ENCODE peak calls at places on chromosomes 1 and 21, in four cellular contexts. One of them, this sample, is unnamed.

GRCh38 chr1:225996946-225997545 is 2.1 kb downstream of the SDE2 start:
- DNase-seq in WTC11: no peak
- DNase-seq in H1: no peak
- DNase-seq in K562: no peak
- DNase-seq in this sample: no peak

GRCh38 chr1:215377736-215378135 is 189.4 kb upstream of the KCTD3 start:
- DNase-seq in WTC11: no peak
- DNase-seq in H1: no peak
- DNase-seq in K562: no peak
- DNase-seq in this sample: no peak

GRCh38 chr1:209743145-209743482 is 12.7 kb upstream of the TRAF3IP3 start:
- DNase-seq in WTC11: no peak
- DNase-seq in H1: no peak
- DNase-seq in K562: no peak
- DNase-seq in this sample: no peak

GRCh38 chr1:1432951-1433803 is 2.3 kb upstream of the VWA1 start:
- DNase-seq in WTC11: peak
- DNase-seq in H1: peak
- DNase-seq in K562: peak
- DNase-seq in this sample: peak

GRCh38 chr1:36711480-36711879 is 228.8 kb upstream of the CSF3R start:
- DNase-seq in WTC11: no peak
- DNase-seq in H1: no peak
- DNase-seq in K562: no peak
- DNase-seq in this sample: no peak

GRCh38 chr1:48007044-48007443 is 9.9 kb upstream of the TRABD2B start:
- DNase-seq in WTC11: no peak
- DNase-seq in H1: no peak
- DNase-seq in K562: peak
- DNase-seq in this sample: no peak

GRCh38 chr1:118989006-118989736 is 1.0 kb upstream of the TBX15 start:
- DNase-seq in WTC11: peak
- DNase-seq in H1: peak
- DNase-seq in K562: no peak
- DNase-seq in this sample: no peak

GRCh38 chr1:245906207-245906606 is 600.9 kb downstream of the SMYD3 start:
- DNase-seq in WTC11: no peak
- DNase-seq in H1: no peak
- DNase-seq in K562: no peak
- DNase-seq in this sample: no peak

GRCh38 chr21:29163381-29164115 is 33.1 kb downstream of the MAP3K7CL start:
- DNase-seq in WTC11: no peak
- DNase-seq in H1: no peak
- DNase-seq in K562: no peak
- DNase-seq in this sample: no peak

GRCh38 chr21:22421416-22422190 is 1423.4 kb downstream of the NCAM2 start:
- DNase-seq in WTC11: no peak
- DNase-seq in H1: no peak
- DNase-seq in K562: no peak
- DNase-seq in this sample: no peak

GRCh38 chr1:223515416-223515815 is 122.2 kb downstream of the CCDC185 start:
- DNase-seq in WTC11: no peak
- DNase-seq in H1: no peak
- DNase-seq in K562: no peak
- DNase-seq in this sample: no peak

GRCh38 chr21:31909153-31909771 is 36.4 kb downstream of the HUNK start:
- DNase-seq in WTC11: no peak
- DNase-seq in H1: no peak
- DNase-seq in K562: no peak
- DNase-seq in this sample: no peak

GRCh38 chr1:33298623-33299277 is 22.1 kb downstream of the A3GALT2 start:
- DNase-seq in WTC11: peak
- DNase-seq in H1: peak
- DNase-seq in K562: peak
- DNase-seq in this sample: peak

GRCh38 chr1:16032388-16033100 is 10.7 kb downstream of the CLCNKA start:
- DNase-seq in WTC11: peak
- DNase-seq in H1: peak
- DNase-seq in K562: peak
- DNase-seq in this sample: peak

GRCh38 chr21:40186036-40186435 is 318.8 kb downstream of the PCP4 start:
- DNase-seq in WTC11: no peak
- DNase-seq in H1: no peak
- DNase-seq in K562: no peak
- DNase-seq in this sample: no peak

GRCh38 chr21:17783816-17784598 is 35.1 kb downstream of the C21orf91 start:
- DNase-seq in WTC11: no peak
- DNase-seq in H1: no peak
- DNase-seq in K562: no peak
- DNase-seq in this sample: no peak

GRCh38 chr1:166814611-166815010 is 24.7 kb upstream of the POGK start:
- DNase-seq in WTC11: no peak
- DNase-seq in H1: no peak
- DNase-seq in K562: no peak
- DNase-seq in this sample: no peak

GRCh38 chr1:85463666-85464496 is 1.1 kb downstream of the DDAH1 start:
- DNase-seq in WTC11: no peak
- DNase-seq in H1: no peak
- DNase-seq in K562: no peak
- DNase-seq in this sample: peak
- TF ChIP-seq CTCF in WTC11: no peak
- TF ChIP-seq CTCF in H1: no peak
- TF ChIP-seq CTCF in K562: no peak
- TF ChIP-seq CTCF in this sample: peak

GRCh38 chr1:84762664-84763063 is 72.4 kb upstream of the SSX2IP start:
- DNase-seq in WTC11: no peak
- DNase-seq in H1: no peak
- DNase-seq in K562: no peak
- DNase-seq in this sample: no peak
- TF ChIP-seq TEAD4 in WTC11: no peak
- TF ChIP-seq TEAD4 in H1: no peak
- TF ChIP-seq TEAD4 in K562: no peak
- TF ChIP-seq TEAD4 in this sample: no peak

DNA sequence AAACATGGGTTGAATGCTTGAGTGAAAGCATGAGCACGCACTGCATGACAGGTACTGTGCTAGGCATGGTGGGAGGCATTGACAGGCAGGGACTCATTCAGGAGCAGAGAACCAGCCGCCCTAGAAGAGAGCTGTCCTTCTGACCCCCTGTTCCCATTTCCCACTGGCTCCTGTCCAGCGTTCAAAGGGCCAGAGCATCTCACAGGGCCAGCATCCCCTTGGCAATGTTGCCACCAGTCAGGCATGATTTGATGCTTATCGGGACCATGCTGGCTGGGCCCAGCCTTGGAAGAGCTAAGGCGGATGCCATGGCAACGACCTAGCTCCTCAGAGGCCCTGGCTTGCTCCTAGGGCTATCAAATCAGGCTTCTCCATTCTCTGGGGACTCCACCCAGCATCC is 14.2 kb upstream of the VWA5B1 start:
- DNase-seq in WTC11: no peak
- DNase-seq in H1: no peak
- DNase-seq in K562: no peak
- DNase-seq in this sample: peak
- TF ChIP-seq CTCF in WTC11: no peak
- TF ChIP-seq CTCF in H1: no peak
- TF ChIP-seq CTCF in K562: no peak
- TF ChIP-seq CTCF in this sample: no peak

GRCh38 chr1:241640149-241640866 is at the start of the genes CHML and OPN3:
- DNase-seq in WTC11: peak
- DNase-seq in H1: peak
- DNase-seq in K562: peak
- DNase-seq in this sample: peak

GRCh38 chr1:241639653-241640148 is 468 bp downstream of the CHML start:
- DNase-seq in WTC11: peak
- DNase-seq in H1: peak
- DNase-seq in K562: peak
- DNase-seq in this sample: peak

GRCh38 chr1:241641748-241642592 is 1.8 kb upstream of the CHML start:
- DNase-seq in WTC11: no peak
- DNase-seq in H1: no peak
- DNase-seq in K562: no peak
- DNase-seq in this sample: no peak

GRCh38 chr1:241642593-241642944 is 2.4 kb upstream of the CHML start:
- DNase-seq in WTC11: no peak
- DNase-seq in H1: no peak
- DNase-seq in K562: no peak
- DNase-seq in this sample: no peak

GRCh38 chr1:241640867-241641542 is 836 bp upstream of the CHML start:
- DNase-seq in WTC11: no peak
- DNase-seq in H1: no peak
- DNase-seq in K562: no peak
- DNase-seq in this sample: no peak
- TF ChIP-seq TEAD4 in WTC11: no peak
- TF ChIP-seq TEAD4 in H1: no peak
- TF ChIP-seq TEAD4 in K562: no peak
- TF ChIP-seq TEAD4 in this sample: no peak

DNA sequence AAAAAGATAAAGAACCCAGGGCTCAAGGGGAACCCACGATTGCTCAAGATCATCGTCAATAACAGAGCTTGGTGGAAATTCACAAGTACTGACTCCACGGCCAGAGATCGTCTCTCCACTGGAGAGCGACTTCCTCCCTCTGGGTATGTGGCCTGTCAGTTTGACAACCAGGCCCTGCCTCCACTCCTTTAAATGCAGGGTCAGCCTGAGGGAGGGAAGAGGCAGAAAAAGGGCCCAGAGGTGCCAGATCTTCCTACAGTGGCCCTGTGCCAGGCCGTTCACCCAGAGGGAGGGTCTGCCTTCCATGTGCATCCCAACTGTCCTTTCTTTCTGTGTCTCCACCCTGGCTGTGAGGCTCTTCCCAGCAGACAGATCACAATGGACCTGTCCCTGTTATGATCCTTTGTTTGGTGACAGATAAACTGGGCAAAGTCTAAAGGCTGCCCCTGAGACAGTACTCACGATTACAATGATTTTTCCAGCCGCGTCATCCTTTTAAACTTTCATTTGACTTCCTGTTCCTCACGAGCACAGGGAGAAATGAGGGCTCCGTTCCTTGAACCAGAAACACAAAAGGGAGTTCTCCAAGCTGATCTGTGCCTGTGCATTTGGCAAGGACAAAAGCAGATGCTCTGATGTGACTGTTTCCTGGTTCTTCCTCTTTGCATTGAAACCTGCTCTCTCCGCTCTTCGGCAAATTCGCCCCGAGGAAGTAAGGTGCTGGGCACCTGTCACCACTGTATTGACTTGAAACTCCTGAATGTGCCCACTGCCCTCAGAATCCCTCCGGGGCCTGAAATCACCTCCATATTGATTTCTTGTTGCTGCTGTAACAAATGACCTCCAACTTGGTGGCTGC is 126.8 kb downstream of the PGBD5 start:
- DNase-seq in WTC11: no peak
- DNase-seq in H1: no peak
- DNase-seq in K562: no peak
- DNase-seq in this sample: no peak
- TF ChIP-seq CTCF in WTC11: no peak
- TF ChIP-seq CTCF in H1: no peak
- TF ChIP-seq CTCF in K562: no peak
- TF ChIP-seq CTCF in this sample: no peak

GRCh38 chr1:21764615-21765423 is 18.1 kb downstream of the USP48 start:
- DNase-seq in WTC11: no peak
- DNase-seq in H1: no peak
- DNase-seq in K562: peak
- DNase-seq in this sample: peak
- TF ChIP-seq TEAD4 in WTC11: no peak
- TF ChIP-seq TEAD4 in H1: no peak
- TF ChIP-seq TEAD4 in K562: no peak
- TF ChIP-seq TEAD4 in this sample: peak

DNA sequence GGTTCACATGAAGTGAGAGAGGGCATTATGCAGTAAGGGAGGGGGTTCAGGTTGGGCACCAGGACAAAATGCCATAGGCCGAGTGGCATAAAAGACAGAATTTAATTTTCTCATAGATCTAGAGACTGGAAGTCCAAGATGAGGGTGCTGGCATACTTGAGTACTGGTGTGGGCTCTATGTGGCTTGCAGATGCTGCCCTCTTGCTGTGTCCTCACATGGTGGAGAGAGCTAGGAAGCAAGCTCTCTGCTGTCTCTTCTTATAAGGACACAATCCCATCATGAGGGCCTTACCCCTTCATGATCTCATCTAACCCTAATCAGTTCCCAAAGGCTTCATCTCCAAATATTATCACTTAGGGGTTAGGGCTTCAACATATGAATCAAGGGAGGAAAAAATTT is 64.6 kb downstream of the PLPPR5 start:
- DNase-seq in WTC11: no peak
- DNase-seq in H1: no peak
- DNase-seq in K562: no peak
- DNase-seq in this sample: no peak
- TF ChIP-seq CTCF in WTC11: no peak
- TF ChIP-seq CTCF in H1: no peak
- TF ChIP-seq CTCF in K562: no peak
- TF ChIP-seq CTCF in this sample: no peak

GRCh38 chr1:46411601-46412341 is 17.7 kb downstream of the FAAH start:
- DNase-seq in WTC11: peak
- DNase-seq in H1: peak
- DNase-seq in K562: peak
- DNase-seq in this sample: peak

GRCh38 chr1:46415514-46415913 is 21.4 kb downstream of the FAAH start:
- DNase-seq in WTC11: no peak
- DNase-seq in H1: no peak
- DNase-seq in K562: no peak
- DNase-seq in this sample: no peak

GRCh38 chr1:46411010-46411405 is 16.9 kb downstream of the FAAH start:
- DNase-seq in WTC11: no peak
- DNase-seq in H1: no peak
- DNase-seq in K562: no peak
- DNase-seq in this sample: no peak

GRCh38 chr1:46412853-46413595 is 18.9 kb downstream of the FAAH start:
- DNase-seq in WTC11: no peak
- DNase-seq in H1: no peak
- DNase-seq in K562: no peak
- DNase-seq in this sample: no peak

DNA sequence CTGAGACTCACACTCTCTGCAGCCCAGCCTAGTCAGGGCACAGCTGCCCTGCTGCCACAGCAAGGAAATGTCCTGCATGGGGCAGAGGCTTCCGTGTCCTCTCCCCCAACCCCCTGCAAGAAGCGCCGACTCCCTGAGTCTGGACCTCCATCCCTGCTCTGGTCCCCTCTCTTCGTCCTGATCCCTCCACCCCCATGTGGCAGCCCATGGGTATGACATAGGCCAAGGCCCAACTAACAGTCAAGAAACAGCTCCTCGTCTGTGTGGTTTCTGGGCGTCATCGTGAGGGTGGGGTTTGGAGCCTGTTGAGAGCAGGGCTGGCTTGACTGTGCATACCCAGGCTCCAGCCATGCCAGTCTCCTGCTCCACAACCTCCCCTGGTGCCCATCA is 19.5 kb downstream of the FAAH start:
- DNase-seq in WTC11: peak
- DNase-seq in H1: peak
- DNase-seq in K562: peak
- DNase-seq in this sample: peak
- TF ChIP-seq TEAD4 in WTC11: no peak
- TF ChIP-seq TEAD4 in H1: no peak
- TF ChIP-seq TEAD4 in K562: no peak
- TF ChIP-seq TEAD4 in this sample: no peak